ENCODE peak calls at places on chromosomes 11 and 22, in six cellular contexts. One of them, this sample, is unnamed.

GRCh38 chr22:29344137-29344536 is 28.6 kb upstream of the RASL10A start:
- DNase-seq in fibroblast of lung: peak; percentile 99
- DNase-seq in CD8-positive, alpha-beta memory T cell: no peak
- DNase-seq in aorta: peak; percentile 80
- DNase-seq in endothelial cell of umbilical vein: no peak
- DNase-seq in CD8-positive, alpha-beta T cell: no peak
- DNase-seq in this sample: peak; percentile 89

GRCh38 chr22:40703174-40703573 is 23.9 kb downstream of the MCHR1 start:
- DNase-seq in fibroblast of lung: no peak
- DNase-seq in CD8-positive, alpha-beta memory T cell: no peak
- DNase-seq in aorta: no peak
- DNase-seq in endothelial cell of umbilical vein: no peak
- DNase-seq in CD8-positive, alpha-beta T cell: no peak
- DNase-seq in this sample: no peak

GRCh38 chr11:109641549-109641948 is 219.6 kb downstream of the C11orf87 start:
- DNase-seq in fibroblast of lung: peak; percentile 49
- DNase-seq in CD8-positive, alpha-beta memory T cell: no peak
- DNase-seq in aorta: no peak
- DNase-seq in endothelial cell of umbilical vein: no peak
- DNase-seq in CD8-positive, alpha-beta T cell: no peak
- DNase-seq in this sample: peak; percentile 52

GRCh38 chr11:119975561-119976152 is 162.3 kb downstream of the TRIM29 start:
- DNase-seq in fibroblast of lung: no peak
- DNase-seq in CD8-positive, alpha-beta memory T cell: no peak
- DNase-seq in aorta: no peak
- DNase-seq in endothelial cell of umbilical vein: no peak
- DNase-seq in CD8-positive, alpha-beta T cell: no peak
- DNase-seq in this sample: no peak

GRCh38 chr11:33802414-33802950 is 28.2 kb upstream of the FBXO3 start:
- DNase-seq in fibroblast of lung: peak; percentile 92
- DNase-seq in CD8-positive, alpha-beta memory T cell: no peak
- DNase-seq in aorta: peak; percentile 62
- DNase-seq in endothelial cell of umbilical vein: peak; percentile 72
- DNase-seq in CD8-positive, alpha-beta T cell: no peak
- DNase-seq in this sample: peak; percentile 64

GRCh38 chr11:48066881-48067800 is 86.8 kb downstream of the PTPRJ start:
- DNase-seq in fibroblast of lung: peak; percentile 85
- DNase-seq in CD8-positive, alpha-beta memory T cell: no peak
- DNase-seq in aorta: no peak
- DNase-seq in endothelial cell of umbilical vein: peak; percentile 59
- DNase-seq in CD8-positive, alpha-beta T cell: no peak
- DNase-seq in this sample: no peak

GRCh38 chr11:59173964-59174663 is 2.2 kb downstream of the DTX4 start:
- DNase-seq in fibroblast of lung: peak; percentile 7
- DNase-seq in CD8-positive, alpha-beta memory T cell: no peak
- DNase-seq in aorta: no peak
- DNase-seq in endothelial cell of umbilical vein: no peak
- DNase-seq in CD8-positive, alpha-beta T cell: no peak
- DNase-seq in this sample: peak; percentile 84

GRCh38 chr11:74460065-74460464 is 7.3 kb downstream of the KCNE3 start:
- DNase-seq in fibroblast of lung: no peak
- DNase-seq in CD8-positive, alpha-beta memory T cell: no peak
- DNase-seq in aorta: no peak
- DNase-seq in endothelial cell of umbilical vein: no peak
- DNase-seq in CD8-positive, alpha-beta T cell: no peak
- DNase-seq in this sample: no peak

GRCh38 chr11:14378171-14378570 is 19.2 kb upstream of the RRAS2 start:
- DNase-seq in fibroblast of lung: no peak
- DNase-seq in CD8-positive, alpha-beta memory T cell: no peak
- DNase-seq in aorta: no peak
- DNase-seq in endothelial cell of umbilical vein: no peak
- DNase-seq in CD8-positive, alpha-beta T cell: no peak
- DNase-seq in this sample: no peak

GRCh38 chr11:95647805-95648379 is 141.7 kb downstream of the FAM76B start:
- DNase-seq in fibroblast of lung: no peak
- DNase-seq in CD8-positive, alpha-beta memory T cell: no peak
- DNase-seq in aorta: no peak
- DNase-seq in endothelial cell of umbilical vein: no peak
- DNase-seq in CD8-positive, alpha-beta T cell: no peak
- DNase-seq in this sample: no peak

GRCh38 chr22:35601743-35602633 is 15.1 kb downstream of the MB start:
- DNase-seq in fibroblast of lung: peak; percentile 77
- DNase-seq in CD8-positive, alpha-beta memory T cell: no peak
- DNase-seq in aorta: peak; percentile 75
- DNase-seq in endothelial cell of umbilical vein: no peak
- DNase-seq in CD8-positive, alpha-beta T cell: no peak
- DNase-seq in this sample: peak; percentile 91

GRCh38 chr22:22110548-22111266 is 128.1 kb upstream of the TOP3B start:
- DNase-seq in fibroblast of lung: peak; percentile 76
- DNase-seq in CD8-positive, alpha-beta memory T cell: no peak
- DNase-seq in aorta: peak; percentile 57
- DNase-seq in endothelial cell of umbilical vein: peak; percentile 23
- DNase-seq in CD8-positive, alpha-beta T cell: no peak
- DNase-seq in this sample: peak; percentile 93

DNA sequence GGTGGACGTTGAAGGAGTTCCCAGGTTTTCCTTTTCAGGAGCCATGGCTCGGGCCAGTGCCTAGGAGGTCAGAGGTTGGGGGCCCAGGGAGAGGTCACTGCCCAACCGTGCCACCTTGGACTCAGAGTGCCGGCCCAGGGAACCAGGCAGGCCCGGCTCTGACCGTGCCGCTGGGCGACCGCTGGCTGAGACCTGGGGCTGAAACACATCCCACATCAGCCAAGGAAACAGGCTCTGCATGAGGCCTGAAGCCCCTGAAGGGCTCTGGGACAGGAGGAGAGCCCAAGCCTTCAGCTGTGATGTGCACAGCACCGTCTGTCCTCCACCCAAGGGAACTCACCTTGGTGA is 21.9 kb upstream of the RTN4R start:
- DNase-seq in fibroblast of lung: no peak
- DNase-seq in CD8-positive, alpha-beta memory T cell: no peak
- DNase-seq in aorta: no peak
- DNase-seq in endothelial cell of umbilical vein: no peak
- DNase-seq in CD8-positive, alpha-beta T cell: no peak
- DNase-seq in this sample: no peak
- H3K27ac ChIP-seq in fibroblast of lung: no peak overlapping the region
- H3K27ac ChIP-seq in CD8-positive, alpha-beta memory T cell: no peak overlapping the region
- H3K27ac ChIP-seq in aorta: no peak overlapping the region
- H3K27ac ChIP-seq in endothelial cell of umbilical vein: no peak overlapping the region
- H3K27ac ChIP-seq in CD8-positive, alpha-beta T cell: no peak overlapping the region
- H3K27ac ChIP-seq in this sample: no peak overlapping the region

GRCh38 chr22:49352361-49353169 is 475.1 kb downstream of the BRD1 start:
- DNase-seq in fibroblast of lung: no peak
- DNase-seq in CD8-positive, alpha-beta memory T cell: no peak
- DNase-seq in aorta: peak; percentile 42
- DNase-seq in endothelial cell of umbilical vein: no peak
- DNase-seq in CD8-positive, alpha-beta T cell: no peak
- DNase-seq in this sample: no peak
- H3K4me1 ChIP-seq in fibroblast of lung: no peaks in the 10 kb centered on the region
- H3K4me1 ChIP-seq in CD8-positive, alpha-beta memory T cell: no peaks in the 10 kb centered on the region
- H3K4me1 ChIP-seq in aorta: no peaks in the 10 kb centered on the region
- H3K4me1 ChIP-seq in endothelial cell of umbilical vein: no peaks in the 10 kb centered on the region
- H3K4me1 ChIP-seq in CD8-positive, alpha-beta T cell: no peaks in the 10 kb centered on the region
- H3K4me1 ChIP-seq in this sample: no peaks in the 10 kb centered on the region

GRCh38 chr11:75954039-75954438 is 139.0 kb downstream of the UVRAG start:
- DNase-seq in fibroblast of lung: peak; percentile 19
- DNase-seq in CD8-positive, alpha-beta memory T cell: no peak
- DNase-seq in aorta: no peak
- DNase-seq in endothelial cell of umbilical vein: no peak
- DNase-seq in CD8-positive, alpha-beta T cell: no peak
- DNase-seq in this sample: peak; percentile 34
- H3K27me3 ChIP-seq in fibroblast of lung: no peaks in the 10 kb centered on the region
- H3K27me3 ChIP-seq in CD8-positive, alpha-beta memory T cell: no peaks in the 10 kb centered on the region
- H3K27me3 ChIP-seq in aorta: no peaks in the 10 kb centered on the region
- H3K27me3 ChIP-seq in endothelial cell of umbilical vein: no peaks in the 10 kb centered on the region
- H3K27me3 ChIP-seq in CD8-positive, alpha-beta T cell: no peaks in the 10 kb centered on the region
- H3K27me3 ChIP-seq in this sample: no peaks in the 10 kb centered on the region

GRCh38 chr11:111693224-111693937 is 72.8 kb downstream of the PPP2R1B start:
- DNase-seq in fibroblast of lung: no peak
- DNase-seq in CD8-positive, alpha-beta memory T cell: no peak
- DNase-seq in aorta: no peak
- DNase-seq in endothelial cell of umbilical vein: no peak
- DNase-seq in CD8-positive, alpha-beta T cell: no peak
- DNase-seq in this sample: no peak
- H3K27ac ChIP-seq in fibroblast of lung: no peak overlapping the region
- H3K27ac ChIP-seq in CD8-positive, alpha-beta memory T cell: no peak overlapping the region
- H3K27ac ChIP-seq in aorta: no peak overlapping the region
- H3K27ac ChIP-seq in endothelial cell of umbilical vein: no peak overlapping the region
- H3K27ac ChIP-seq in CD8-positive, alpha-beta T cell: no peak overlapping the region
- H3K27ac ChIP-seq in this sample: no peak overlapping the region

DNA sequence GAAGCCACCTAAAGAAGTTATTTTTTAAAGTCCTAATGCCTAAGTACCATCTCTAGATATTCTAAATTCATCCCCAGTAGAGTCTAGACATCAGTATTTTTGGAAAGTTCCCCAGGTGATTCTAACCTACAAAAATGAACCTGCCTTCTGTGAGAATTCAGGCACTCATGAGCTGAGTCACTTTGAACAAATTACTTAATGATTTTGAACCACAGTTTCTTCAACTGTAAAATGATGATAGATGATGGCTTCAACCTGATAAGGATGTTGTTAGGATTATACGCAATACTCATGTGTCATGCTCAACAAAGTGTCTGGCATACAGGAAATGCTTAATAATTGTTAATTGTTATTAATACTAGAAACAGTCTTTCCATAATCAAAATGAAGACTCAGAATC is 82.8 kb upstream of the OR5AK2 start:
- DNase-seq in fibroblast of lung: peak; percentile 22
- DNase-seq in CD8-positive, alpha-beta memory T cell: no peak
- DNase-seq in aorta: no peak
- DNase-seq in endothelial cell of umbilical vein: no peak
- DNase-seq in CD8-positive, alpha-beta T cell: no peak
- DNase-seq in this sample: peak; percentile 76
- H3K4me1 ChIP-seq in fibroblast of lung: no peaks in the 10 kb centered on the region
- H3K4me1 ChIP-seq in CD8-positive, alpha-beta memory T cell: no peaks in the 10 kb centered on the region
- H3K4me1 ChIP-seq in aorta: no peaks in the 10 kb centered on the region
- H3K4me1 ChIP-seq in endothelial cell of umbilical vein: no peaks in the 10 kb centered on the region
- H3K4me1 ChIP-seq in CD8-positive, alpha-beta T cell: no peaks in the 10 kb centered on the region
- H3K4me1 ChIP-seq in this sample: peaks cover 25% of the 10 kb centered on the region

DNA sequence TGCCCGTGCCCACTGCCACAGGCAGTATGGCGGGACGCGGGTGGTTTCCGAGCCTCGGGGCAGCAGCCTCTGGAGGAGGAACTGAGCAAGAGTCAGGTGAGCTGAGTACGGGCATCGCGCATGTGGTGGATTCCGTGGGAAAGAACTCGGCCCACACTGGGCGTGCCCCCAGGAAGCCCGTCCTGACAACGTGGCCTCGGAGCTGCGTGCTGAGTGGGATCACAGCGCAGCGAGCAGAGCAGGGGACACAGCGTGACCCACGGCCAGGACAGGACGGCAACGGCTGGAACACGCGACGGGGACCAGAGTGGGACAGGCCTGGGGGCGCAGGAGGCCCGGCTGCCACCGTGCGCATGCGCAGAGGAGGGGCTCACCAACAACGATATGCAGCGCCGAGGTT is 36.8 kb downstream of the CERK start:
- DNase-seq in fibroblast of lung: no peak
- DNase-seq in CD8-positive, alpha-beta memory T cell: no peak
- DNase-seq in aorta: no peak
- DNase-seq in endothelial cell of umbilical vein: no peak
- DNase-seq in CD8-positive, alpha-beta T cell: no peak
- DNase-seq in this sample: no peak
- H3K27me3 ChIP-seq in fibroblast of lung: no peaks in the 10 kb centered on the region
- H3K27me3 ChIP-seq in CD8-positive, alpha-beta memory T cell: no peaks in the 10 kb centered on the region
- H3K27me3 ChIP-seq in aorta: no peaks in the 10 kb centered on the region
- H3K27me3 ChIP-seq in endothelial cell of umbilical vein: no peaks in the 10 kb centered on the region
- H3K27me3 ChIP-seq in CD8-positive, alpha-beta T cell: no peaks in the 10 kb centered on the region
- H3K27me3 ChIP-seq in this sample: no peaks in the 10 kb centered on the region